ENCODE peak calls at places on chromosomes 5 and 9, in six cellular contexts. M is left ventricle myocardium inferior; B is heart left ventricle; F is tibial artery; O is HCT116; W is CD8-positive, alpha-beta T cell. S is an unnamed sample. For H3K36me3, the result is how much of the 10 kb centered on the place peaks cover.

GRCh38 chr9:121700165-121700830 is 48.9 kb downstream of the DAB2IP start:
- DNase-seq in M (peak), B (peak), F (peak), O (no peak), W (no peak), S (peak)

GRCh38 chr5:138330813-138331448 is 673 bp downstream of the CDC25C start:
- DNase-seq in M (no peak), B (no peak), F (no peak), O (no peak), W (no peak), S (no peak)

GRCh38 chr5:80069918-80070318 is 34.8 kb downstream of the THBS4 start:
- DNase-seq in M (no peak), B (peak), F (no peak), O (no peak), W (no peak), S (no peak)

GRCh38 chr9:75699625-75700251 is 190.7 kb upstream of the PCSK5 start:
- DNase-seq in M (no peak), B (no peak), F (no peak), O (no peak), W (no peak), S (no peak)

GRCh38 chr9:124309665-124310064 is 51.9 kb downstream of the NEK6 start:
- DNase-seq in M (no peak), B (no peak), F (peak), O (peak), W (no peak), S (no peak)

GRCh38 chr5:93800988-93801811 is 59.8 kb upstream of the POU5F2 start:
- DNase-seq in M (no peak), B (no peak), F (no peak), O (peak), W (no peak), S (no peak)

GRCh38 chr5:136714286-136714685 is 348.9 kb upstream of the TRPC7 start:
- DNase-seq in M (no peak), B (no peak), F (no peak), O (no peak), W (no peak), S (no peak)

GRCh38 chr5:89728750-89729149 is 680.8 kb downstream of the CETN3 start:
- DNase-seq in M (peak), B (no peak), F (peak), O (no peak), W (no peak), S (peak)

GRCh38 chr5:150624334-150625163 is 15.9 kb upstream of the SYNPO start:
- DNase-seq in M (peak), B (peak), F (no peak), O (no peak), W (no peak), S (peak)

GRCh38 chr5:58116346-58116745 is 343.5 kb downstream of the PLK2 start:
- DNase-seq in M (no peak), B (no peak), F (no peak), O (no peak), W (no peak), S (no peak)

GRCh38 chr5:58108507-58108906 is 351.4 kb downstream of the PLK2 start:
- DNase-seq in M (no peak), B (no peak), F (no peak), O (no peak), W (no peak), S (no peak)

GRCh38 chr5:58117491-58117890 is 342.4 kb downstream of the PLK2 start:
- DNase-seq in M (no peak), B (no peak), F (no peak), O (no peak), W (no peak), S (no peak)

GRCh38 chr5:58113172-58113571 is 346.7 kb downstream of the PLK2 start:
- DNase-seq in M (no peak), B (no peak), F (no peak), O (no peak), W (no peak), S (no peak)

DNA sequence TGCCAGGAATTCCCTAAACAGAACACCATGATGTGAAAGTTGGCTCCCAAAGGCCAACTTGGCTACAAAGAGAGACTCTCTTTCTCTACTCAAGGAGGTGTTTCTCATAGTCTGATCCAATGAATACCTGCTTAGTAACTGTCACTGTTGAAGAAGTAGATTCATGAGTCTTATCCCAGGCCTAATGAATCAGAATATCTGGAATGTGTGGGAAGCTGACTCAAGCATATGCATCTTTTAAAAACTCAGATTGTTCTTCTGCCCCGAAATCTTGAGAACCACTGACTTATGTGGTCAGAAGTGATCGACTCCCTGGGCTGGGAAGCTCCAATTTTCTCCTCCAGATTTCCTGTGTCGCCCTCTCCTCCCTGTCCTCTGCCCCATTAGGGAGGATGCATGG is 345.6 kb downstream of the PLK2 start:
- DNase-seq in M (no peak), B (no peak), F (no peak), O (no peak), W (no peak), S (no peak)
- TF ChIP-seq CTCF in M (no peak), B (no peak), F (no peak), O (no peak), W (no peak), S (no peak)

GRCh38 chr5:73303139-73304079 is 130.4 kb downstream of the TMEM174 start:
- DNase-seq in M (no peak), B (no peak), F (no peak), O (no peak), W (no peak), S (no peak)
- H3K4me3 ChIP-seq in M (peak), B (no peak), F (no peak), O (no peak), W (no peak), S (no peak)

GRCh38 chr5:34924462-34924765 is 4.9 kb upstream of the DNAJC21 start:
- DNase-seq in M (no peak), B (no peak), F (no peak), O (no peak), W (no peak), S (no peak)
- H3K36me3 ChIP-seq in M (half or more), B (half or more), F (half or more), O (under half), W (under half), S (half or more)

GRCh38 chr5:2805080-2805479 is 53.6 kb upstream of the IRX2 start:
- DNase-seq in M (no peak), B (no peak), F (no peak), O (no peak), W (no peak), S (no peak)
- TF ChIP-seq CTCF in M (no peak), B (no peak), F (no peak), O (no peak), W (no peak), S (no peak)

S was measured in heart right ventricle.